ENCODE peak calls at places on chromosome 20, in four cellular contexts. L is CD4-positive, alpha-beta T cell; J is gastrocnemius medialis; A is activated CD8-positive, alpha-beta T cell treated with anti-CD3 and anti-CD28 coated beads for 36 hours. E is an unnamed sample.

GRCh38 chr20:23291575-23292240 is 58.9 kb upstream of the NXT1 start:
- DNase-seq in L (no peak), J (no peak), A (no peak), E (no peak)

GRCh38 chr20:33733654-33734576 is 2.1 kb downstream of the ZNF341 start:
- DNase-seq in L (no peak), J (no peak), A (no peak), E (no peak)

GRCh38 chr20:46816097-46816496 is 78.5 kb upstream of the EYA2 start:
- DNase-seq in L (no peak), J (no peak), A (no peak), E (no peak)

GRCh38 chr20:48178607-48179006 is 393.3 kb upstream of the SULF2 start:
- DNase-seq in L (no peak), J (no peak), A (no peak), E (no peak)

GRCh38 chr20:63006611-63007471 is at the start of gene BHLHE23:
- DNase-seq in L (peak; percentile 14), J (no peak), A (peak; percentile 29), E (peak; percentile 88)

GRCh38 chr20:31664696-31665354 is 27.1 kb downstream of the COX4I2 start:
- DNase-seq in L (no peak), J (no peak), A (no peak), E (no peak)

GRCh38 chr20:568097-568864 is 24.7 kb upstream of the CSNK2A1 start:
- DNase-seq in L (no peak), J (no peak), A (peak; percentile 44), E (no peak)

GRCh38 chr20:8057871-8058270 is 38.3 kb upstream of the TMX4 start:
- DNase-seq in L (no peak), J (no peak), A (no peak), E (no peak)

DNA sequence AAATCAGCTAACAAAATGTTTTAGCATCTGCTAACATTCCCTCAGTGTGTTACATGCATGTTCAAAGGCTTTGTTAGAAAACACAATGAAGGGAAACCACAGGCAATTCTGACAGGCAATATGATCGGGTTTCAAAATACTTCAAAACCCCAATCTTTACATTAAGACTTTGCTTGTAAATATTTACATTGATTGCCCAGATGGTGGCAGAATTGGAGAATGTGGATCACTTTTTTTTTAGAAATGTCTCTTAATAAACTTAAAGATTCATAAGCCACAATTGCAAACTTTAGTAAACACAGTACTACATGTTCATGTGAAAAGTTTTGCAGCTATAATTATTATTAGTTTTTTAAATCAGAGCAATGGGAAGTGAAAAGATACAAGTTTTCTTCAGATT is 928.5 kb upstream of the FLRT3 start:
- DNase-seq in L (no peak), J (no peak), A (no peak), E (no peak)
- TF ChIP-seq CTCF in L (no peak), J (no peak), A (no peak), E (no peak)

GRCh38 chr20:11651138-11651537 is 266.6 kb upstream of the BTBD3 start:
- DNase-seq in L (no peak), J (no peak), A (no peak), E (no peak)

GRCh38 chr20:11652128-11652527 is 265.6 kb upstream of the BTBD3 start:
- DNase-seq in L (no peak), J (no peak), A (no peak), E (no peak)

GRCh38 chr20:11651647-11652046 is 266.0 kb upstream of the BTBD3 start:
- DNase-seq in L (no peak), J (no peak), A (no peak), E (no peak)

GRCh38 chr20:11646359-11646758 is 271.3 kb upstream of the BTBD3 start:
- DNase-seq in L (no peak), J (no peak), A (no peak), E (no peak)
- TF ChIP-seq CTCF in L (no peak), J (no peak), A (no peak), E (no peak)

DNA sequence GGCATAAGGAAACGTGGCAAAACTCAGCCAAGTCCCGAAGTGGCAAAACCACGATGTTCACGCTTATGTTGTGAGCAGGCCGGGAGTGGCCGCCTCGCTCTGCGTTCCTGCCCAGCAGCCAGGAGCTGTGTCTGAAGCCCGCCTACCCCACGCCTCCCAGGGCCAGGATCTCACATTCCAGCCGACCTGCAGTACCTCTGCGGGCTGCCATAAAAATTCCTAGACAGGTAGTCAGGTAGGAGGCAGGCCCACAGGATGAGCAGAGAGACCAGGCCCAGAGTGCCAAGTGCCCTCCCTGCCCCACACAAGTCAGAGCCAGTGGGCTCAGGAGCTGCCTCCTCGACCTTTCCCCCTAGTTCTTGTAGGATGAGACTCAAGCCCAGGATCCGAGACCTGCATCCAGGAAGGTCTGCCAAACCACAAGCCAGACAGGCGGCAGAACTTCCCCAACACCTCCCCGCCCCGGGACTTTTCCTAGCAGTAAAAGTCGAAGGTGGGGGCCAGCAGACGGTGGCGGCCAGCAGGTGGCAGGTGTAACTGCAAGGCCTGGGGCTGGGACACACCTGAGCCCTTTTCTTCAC is 16.7 kb downstream of the PMEPA1 start:
- DNase-seq in L (no peak), J (no peak), A (no peak), E (no peak)
- TF ChIP-seq CTCF in L (peak; percentile 20), J (peak; percentile 20), A (peak; percentile 19), E (no peak)

DNA sequence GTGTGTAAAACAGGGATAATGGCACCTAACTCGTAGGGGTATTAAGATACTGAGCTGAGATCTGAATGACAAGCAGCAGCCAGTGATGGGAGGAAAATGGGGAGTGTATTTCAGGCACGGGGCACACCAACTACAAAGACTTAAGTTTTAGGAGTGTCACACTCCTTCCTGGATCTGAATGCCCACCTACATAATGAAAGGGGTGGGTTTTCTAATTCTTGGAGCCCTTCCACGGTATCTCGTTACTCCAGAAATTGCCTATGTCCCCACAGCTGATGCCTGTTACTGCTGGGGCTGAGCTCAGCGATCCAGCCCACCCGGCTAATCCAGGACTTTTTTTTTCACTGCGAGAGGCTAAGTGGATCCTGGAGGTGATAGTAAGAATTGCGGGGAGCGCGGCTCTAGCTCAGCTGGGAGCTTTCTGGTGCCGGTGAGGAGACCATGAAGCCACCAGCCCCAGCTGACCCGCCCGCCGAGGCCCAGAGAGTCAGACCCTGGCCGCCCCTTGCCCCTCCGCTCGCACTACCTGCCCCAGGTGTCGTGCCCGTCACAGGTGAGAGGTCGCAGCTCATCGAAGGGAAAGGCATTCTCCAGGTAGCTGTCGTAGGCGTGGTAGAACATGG is 726 bp downstream of the EDEM2 start:
- DNase-seq in L (no peak), J (no peak), A (peak; percentile 45), E (no peak)
- TF ChIP-seq CTCF in L (no peak), J (no peak), A (no peak), E (no peak)

E was measured in D721Med.